ENCODE peak calls at places on chromosomes 2 and 18, in five cellular contexts. One of them, this sample, is unnamed.

GRCh38 chr2:216635171-216635570 is 2.0 kb downstream of the IGFBP2 start:
- DNase-seq in fibroblast of lung: no peak
- DNase-seq in heart right ventricle: no peak
- DNase-seq in fibroblast of the aortic adventitia: no peak
- DNase-seq in GM12864: no peak
- DNase-seq in this sample: no peak

GRCh38 chr2:133262888-133263287 is 305.4 kb downstream of the NCKAP5 start:
- DNase-seq in GM12864: no peak
- DNase-seq in fibroblast of the aortic adventitia: peak
- DNase-seq in fibroblast of lung: peak
- DNase-seq in heart right ventricle: no peak
- DNase-seq in this sample: no peak

GRCh38 chr2:58137221-58137620 is 90.6 kb downstream of the VRK2 start:
- DNase-seq in heart right ventricle: no peak
- DNase-seq in fibroblast of the aortic adventitia: peak
- DNase-seq in GM12864: no peak
- DNase-seq in fibroblast of lung: peak
- DNase-seq in this sample: no peak

GRCh38 chr2:134170269-134170668 is 83.6 kb upstream of the MGAT5 start:
- DNase-seq in heart right ventricle: no peak
- DNase-seq in fibroblast of lung: peak
- DNase-seq in GM12864: no peak
- DNase-seq in fibroblast of the aortic adventitia: peak
- DNase-seq in this sample: no peak

GRCh38 chr2:85743304-85743978 is 10.3 kb upstream of the ATOH8 start:
- DNase-seq in heart right ventricle: no peak
- DNase-seq in GM12864: no peak
- DNase-seq in fibroblast of lung: no peak
- DNase-seq in fibroblast of the aortic adventitia: peak
- DNase-seq in this sample: no peak

GRCh38 chr2:62787381-62787780 is 81.9 kb downstream of the EHBP1 start:
- DNase-seq in heart right ventricle: no peak
- DNase-seq in fibroblast of lung: peak
- DNase-seq in GM12864: no peak
- DNase-seq in fibroblast of the aortic adventitia: peak
- DNase-seq in this sample: peak

GRCh38 chr2:10842506-10842905 is 29.9 kb upstream of the PDIA6 start:
- DNase-seq in heart right ventricle: no peak
- DNase-seq in GM12864: no peak
- DNase-seq in fibroblast of lung: no peak
- DNase-seq in fibroblast of the aortic adventitia: no peak
- DNase-seq in this sample: no peak

GRCh38 chr2:174076040-174076439 is 110.9 kb upstream of the SP3 start:
- DNase-seq in heart right ventricle: no peak
- DNase-seq in fibroblast of lung: no peak
- DNase-seq in GM12864: no peak
- DNase-seq in fibroblast of the aortic adventitia: no peak
- DNase-seq in this sample: no peak

GRCh38 chr2:121088251-121089004 is 196.6 kb downstream of the TFCP2L1 start:
- DNase-seq in GM12864: no peak
- DNase-seq in heart right ventricle: peak
- DNase-seq in fibroblast of lung: peak
- DNase-seq in fibroblast of the aortic adventitia: peak
- DNase-seq in this sample: no peak

GRCh38 chr2:194301946-194302345 is 1355.1 kb upstream of the SLC39A10 start:
- DNase-seq in heart right ventricle: no peak
- DNase-seq in GM12864: no peak
- DNase-seq in fibroblast of the aortic adventitia: no peak
- DNase-seq in fibroblast of lung: no peak
- DNase-seq in this sample: no peak

GRCh38 chr18:22169889-22170420 is 566 bp downstream of the GATA6 start:
- DNase-seq in fibroblast of the aortic adventitia: peak
- DNase-seq in GM12864: no peak
- DNase-seq in heart right ventricle: peak
- DNase-seq in fibroblast of lung: peak
- DNase-seq in this sample: peak

GRCh38 chr18:67216846-67217245 is 299.7 kb downstream of the DSEL start:
- DNase-seq in GM12864: no peak
- DNase-seq in fibroblast of the aortic adventitia: peak
- DNase-seq in fibroblast of lung: no peak
- DNase-seq in heart right ventricle: no peak
- DNase-seq in this sample: no peak

GRCh38 chr2:44191739-44192138 is 23.1 kb downstream of the PPM1B start:
- DNase-seq in fibroblast of lung: no peak
- DNase-seq in heart right ventricle: no peak
- DNase-seq in fibroblast of the aortic adventitia: no peak
- DNase-seq in GM12864: peak
- DNase-seq in this sample: peak

GRCh38 chr18:74342416-74343043 is 26.9 kb downstream of the C18orf63 start:
- DNase-seq in heart right ventricle: peak
- DNase-seq in fibroblast of the aortic adventitia: peak
- DNase-seq in fibroblast of lung: peak
- DNase-seq in GM12864: no peak
- DNase-seq in this sample: no peak

GRCh38 chr2:163649080-163649479 is 86.7 kb downstream of the FIGN start:
- DNase-seq in fibroblast of lung: no peak
- DNase-seq in heart right ventricle: no peak
- DNase-seq in fibroblast of the aortic adventitia: no peak
- DNase-seq in GM12864: no peak
- DNase-seq in this sample: no peak

GRCh38 chr2:85741811-85742507 is 11.8 kb upstream of the ATOH8 start:
- DNase-seq in fibroblast of lung: peak
- DNase-seq in fibroblast of the aortic adventitia: peak
- DNase-seq in heart right ventricle: peak
- DNase-seq in GM12864: no peak
- DNase-seq in this sample: no peak

GRCh38 chr2:236550701-236551465 is 18.7 kb upstream of the ACKR3 start:
- DNase-seq in GM12864: no peak
- DNase-seq in fibroblast of lung: no peak
- DNase-seq in fibroblast of the aortic adventitia: no peak
- DNase-seq in heart right ventricle: no peak
- DNase-seq in this sample: peak

GRCh38 chr2:165277295-165277694 is 38.1 kb downstream of the SCN2A start:
- DNase-seq in fibroblast of lung: peak
- DNase-seq in GM12864: no peak
- DNase-seq in fibroblast of the aortic adventitia: peak
- DNase-seq in heart right ventricle: no peak
- DNase-seq in this sample: no peak

GRCh38 chr2:20091305-20091991 is 40.0 kb upstream of the LAPTM4A start:
- DNase-seq in fibroblast of the aortic adventitia: peak
- DNase-seq in heart right ventricle: peak
- DNase-seq in GM12864: no peak
- DNase-seq in fibroblast of lung: peak
- DNase-seq in this sample: no peak

GRCh38 chr2:179511105-179511504 is 246.5 kb upstream of the SESTD1 start:
- DNase-seq in fibroblast of lung: no peak
- DNase-seq in heart right ventricle: no peak
- DNase-seq in fibroblast of the aortic adventitia: no peak
- DNase-seq in GM12864: no peak
- DNase-seq in this sample: no peak

GRCh38 chr18:12032786-12033642 is 51.7 kb downstream of the IMPA2 start:
- DNase-seq in fibroblast of lung: peak
- DNase-seq in GM12864: no peak
- DNase-seq in fibroblast of the aortic adventitia: peak
- DNase-seq in heart right ventricle: no peak
- DNase-seq in this sample: no peak

GRCh38 chr2:234467289-234467688 is 29.6 kb downstream of the ARL4C start:
- DNase-seq in heart right ventricle: no peak
- DNase-seq in fibroblast of the aortic adventitia: peak
- DNase-seq in GM12864: no peak
- DNase-seq in fibroblast of lung: peak
- DNase-seq in this sample: no peak

GRCh38 chr2:157488877-157489276 is 45.0 kb upstream of the CYTIP start:
- DNase-seq in fibroblast of the aortic adventitia: no peak
- DNase-seq in GM12864: no peak
- DNase-seq in fibroblast of lung: no peak
- DNase-seq in heart right ventricle: no peak
- DNase-seq in this sample: no peak

GRCh38 chr2:2621855-2622254 is 290.8 kb upstream of the MYT1L start:
- DNase-seq in GM12864: peak
- DNase-seq in heart right ventricle: no peak
- DNase-seq in fibroblast of the aortic adventitia: no peak
- DNase-seq in fibroblast of lung: no peak
- DNase-seq in this sample: no peak

GRCh38 chr2:176415946-176416499 is 146.8 kb downstream of the MTX2 start:
- DNase-seq in heart right ventricle: no peak
- DNase-seq in GM12864: no peak
- DNase-seq in fibroblast of lung: no peak
- DNase-seq in fibroblast of the aortic adventitia: no peak
- DNase-seq in this sample: no peak

GRCh38 chr2:16475581-16475980 is 190.1 kb downstream of the CYRIA start:
- DNase-seq in fibroblast of the aortic adventitia: no peak
- DNase-seq in heart right ventricle: no peak
- DNase-seq in GM12864: no peak
- DNase-seq in fibroblast of lung: no peak
- DNase-seq in this sample: no peak

GRCh38 chr2:224691563-224691962 is 24.6 kb downstream of the CCDC195 start:
- DNase-seq in fibroblast of the aortic adventitia: peak
- DNase-seq in GM12864: no peak
- DNase-seq in heart right ventricle: no peak
- DNase-seq in fibroblast of lung: no peak
- DNase-seq in this sample: no peak

GRCh38 chr2:196163285-196163684 is 8.1 kb downstream of the STK17B start:
- DNase-seq in fibroblast of the aortic adventitia: no peak
- DNase-seq in GM12864: no peak
- DNase-seq in fibroblast of lung: no peak
- DNase-seq in heart right ventricle: no peak
- DNase-seq in this sample: no peak

GRCh38 chr2:126358122-126358521 is 297.8 kb upstream of the GYPC start:
- DNase-seq in GM12864: no peak
- DNase-seq in heart right ventricle: no peak
- DNase-seq in fibroblast of lung: no peak
- DNase-seq in fibroblast of the aortic adventitia: no peak
- DNase-seq in this sample: no peak

DNA sequence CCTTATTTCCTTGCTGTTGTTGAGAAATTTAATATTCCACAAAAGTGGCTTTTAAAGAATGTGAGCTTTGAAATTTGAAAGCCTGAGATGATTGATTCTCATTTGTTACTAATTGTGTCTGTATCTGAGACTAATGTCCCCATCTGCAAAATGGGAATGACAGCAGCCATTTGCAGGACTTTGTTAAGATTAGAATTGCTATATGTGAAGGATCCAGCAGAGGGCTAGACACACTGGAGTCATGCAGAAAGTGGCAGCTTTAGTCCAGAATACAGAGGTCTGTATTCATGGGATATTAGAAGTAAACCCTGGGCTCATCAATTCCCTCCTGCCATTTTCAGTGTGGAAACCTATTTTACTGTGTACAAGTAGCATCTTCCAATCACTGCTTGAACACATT is 296.5 kb upstream of the GYPC start:
- DNase-seq in GM12864: no peak
- DNase-seq in fibroblast of the aortic adventitia: peak
- DNase-seq in heart right ventricle: no peak
- DNase-seq in fibroblast of lung: peak
- DNase-seq in this sample: peak
- TF ChIP-seq CTCF in GM12864: peak
- TF ChIP-seq CTCF in fibroblast of the aortic adventitia: peak
- TF ChIP-seq CTCF in heart right ventricle: peak
- TF ChIP-seq CTCF in fibroblast of lung: no peak
- TF ChIP-seq CTCF in this sample: no peak

GRCh38 chr2:203394519-203395227 is 66.5 kb downstream of the ABI2 start:
- DNase-seq in fibroblast of lung: no peak
- DNase-seq in GM12864: no peak
- DNase-seq in fibroblast of the aortic adventitia: peak
- DNase-seq in heart right ventricle: no peak
- DNase-seq in this sample: no peak
- TF ChIP-seq CTCF in fibroblast of lung: no peak
- TF ChIP-seq CTCF in GM12864: no peak
- TF ChIP-seq CTCF in fibroblast of the aortic adventitia: no peak
- TF ChIP-seq CTCF in heart right ventricle: no peak
- TF ChIP-seq CTCF in this sample: no peak

GRCh38 chr18:79786781-79787526 is 10.8 kb upstream of the KCNG2 start:
- DNase-seq in fibroblast of lung: peak
- DNase-seq in heart right ventricle: no peak
- DNase-seq in GM12864: no peak
- DNase-seq in fibroblast of the aortic adventitia: peak
- DNase-seq in this sample: no peak

GRCh38 chr18:79789091-79789891 is 8.4 kb upstream of the KCNG2 start:
- DNase-seq in fibroblast of the aortic adventitia: no peak
- DNase-seq in GM12864: no peak
- DNase-seq in fibroblast of lung: no peak
- DNase-seq in heart right ventricle: no peak
- DNase-seq in this sample: no peak

GRCh38 chr18:79787527-79788095 is 10.1 kb upstream of the KCNG2 start:
- DNase-seq in fibroblast of lung: no peak
- DNase-seq in fibroblast of the aortic adventitia: no peak
- DNase-seq in heart right ventricle: no peak
- DNase-seq in GM12864: no peak
- DNase-seq in this sample: no peak

GRCh38 chr18:79789901-79790885 is 7.5 kb upstream of the KCNG2 start:
- DNase-seq in heart right ventricle: no peak
- DNase-seq in GM12864: no peak
- DNase-seq in fibroblast of lung: no peak
- DNase-seq in fibroblast of the aortic adventitia: no peak
- DNase-seq in this sample: no peak

DNA sequence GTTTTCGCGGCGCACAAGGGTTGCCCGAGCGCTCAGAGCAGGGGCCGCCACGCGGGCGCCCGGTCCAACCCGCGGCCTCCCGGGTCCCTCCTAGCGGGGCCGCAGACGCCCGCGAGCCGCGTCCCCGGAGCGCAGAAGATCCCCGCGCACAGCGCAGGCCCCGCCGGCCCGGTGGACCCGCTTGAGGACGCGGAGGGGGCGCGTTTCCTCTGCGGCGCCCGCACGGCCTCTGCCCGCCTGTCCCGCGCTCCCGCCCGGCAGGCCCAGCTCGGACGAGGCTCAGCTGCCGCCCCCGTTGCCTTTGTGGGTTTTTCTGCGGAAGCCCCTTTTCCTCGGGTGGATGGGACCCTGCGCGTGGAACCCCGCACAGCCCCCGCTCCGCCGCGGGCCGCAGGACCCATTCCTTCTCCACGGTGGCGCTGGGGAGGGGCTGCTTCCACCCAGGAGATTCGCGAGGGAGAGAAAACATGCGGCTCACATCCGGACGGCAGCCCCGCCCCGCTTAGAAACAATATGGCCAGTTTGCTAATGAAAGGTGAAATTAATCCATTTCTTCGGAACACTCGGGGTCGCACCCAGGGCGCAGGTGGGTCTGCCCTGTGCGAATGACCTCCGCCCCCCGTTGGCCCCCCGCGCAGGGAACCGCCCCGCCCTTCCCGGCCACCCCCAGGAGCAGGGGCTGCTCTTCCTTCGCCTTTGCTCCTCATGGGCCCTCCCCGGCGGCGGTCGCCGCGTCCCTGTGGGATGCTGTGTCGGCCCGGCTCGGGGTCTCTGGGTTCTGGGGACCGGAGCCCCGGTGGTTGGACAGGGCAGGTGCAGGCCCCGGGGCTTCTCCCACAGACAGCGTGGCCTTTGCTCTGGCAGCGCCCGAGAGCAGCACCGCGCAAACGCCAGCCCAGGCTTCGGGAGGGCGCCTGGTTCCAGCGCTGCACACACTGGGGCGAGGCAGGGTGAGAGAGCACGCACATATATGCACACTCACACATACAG is 9.3 kb upstream of the KCNG2 start:
- DNase-seq in fibroblast of lung: no peak
- DNase-seq in GM12864: no peak
- DNase-seq in fibroblast of the aortic adventitia: no peak
- DNase-seq in heart right ventricle: no peak
- DNase-seq in this sample: no peak
- TF ChIP-seq CTCF in fibroblast of lung: no peak
- TF ChIP-seq CTCF in GM12864: no peak
- TF ChIP-seq CTCF in fibroblast of the aortic adventitia: no peak
- TF ChIP-seq CTCF in heart right ventricle: no peak
- TF ChIP-seq CTCF in this sample: no peak

GRCh38 chr2:45935791-45936622 is 284.5 kb downstream of the PRKCE start:
- DNase-seq in fibroblast of the aortic adventitia: peak
- DNase-seq in fibroblast of lung: peak
- DNase-seq in GM12864: peak
- DNase-seq in heart right ventricle: peak
- DNase-seq in this sample: peak
- TF ChIP-seq CTCF in fibroblast of the aortic adventitia: peak
- TF ChIP-seq CTCF in fibroblast of lung: peak
- TF ChIP-seq CTCF in GM12864: peak
- TF ChIP-seq CTCF in heart right ventricle: peak
- TF ChIP-seq CTCF in this sample: peak

This sample was measured in GM20000.